ENCODE peak calls at places on chromosomes 2 and 18, in six cellular contexts. P is NCI-H2081; K is transverse colon; R is stimulated activated CD4-positive, alpha-beta T cell treated with anti-CD3 and anti-CD28 coated beads, Interleukin-4, amount 100 ng/mL, for 4 hours; U is neural progenitor cell; W is neuronal stem cell. A is an unnamed sample.

GRCh38 chr2:233917146-233917545 is at the start of gene TRPM8:
- DNase-seq in P (no peak), K (no peak), R (no peak), U (peak), W (peak), A (no peak)

GRCh38 chr2:33588246-33588645 is 10.9 kb downstream of the FAM98A start:
- DNase-seq in P (no peak), K (no peak), R (no peak), U (no peak), W (no peak), A (no peak)

GRCh38 chr2:45315881-45316280 is 295.2 kb downstream of the SRBD1 start:
- DNase-seq in P (no peak), K (no peak), R (no peak), U (no peak), W (no peak), A (no peak)

GRCh38 chr18:76476665-76477561 is 18.1 kb downstream of the ZNF516 start:
- DNase-seq in P (no peak), K (no peak), R (no peak), U (no peak), W (no peak), A (no peak)

GRCh38 chr2:98761909-98762308 is 31.0 kb upstream of the MGAT4A start:
- DNase-seq in P (no peak), K (no peak), R (no peak), U (no peak), W (no peak), A (no peak)

GRCh38 chr2:28224648-28225471 is 167.8 kb upstream of the FOSL2 start:
- DNase-seq in P (no peak), K (no peak), R (no peak), U (peak), W (no peak), A (no peak)

GRCh38 chr2:157698430-157698829 is 69.8 kb upstream of the ACVR1C start:
- DNase-seq in P (no peak), K (no peak), R (no peak), U (no peak), W (no peak), A (no peak)

GRCh38 chr18:12287684-12288405 is 20.2 kb upstream of the TUBB6 start:
- DNase-seq in P (no peak), K (peak), R (no peak), U (peak), W (no peak), A (no peak)

GRCh38 chr2:239392688-239393400 is 8.0 kb downstream of the HDAC4 start:
- DNase-seq in P (no peak), K (no peak), R (no peak), U (no peak), W (no peak), A (no peak)

GRCh38 chr2:2191110-2191707 is 139.9 kb downstream of the MYT1L start:
- DNase-seq in P (no peak), K (no peak), R (no peak), U (no peak), W (no peak), A (no peak)

GRCh38 chr18:76937597-76937996 is 115.2 kb downstream of the ZNF236 start:
- DNase-seq in P (no peak), K (no peak), R (no peak), U (no peak), W (no peak), A (no peak)

GRCh38 chr2:2775018-2775417 is 443.9 kb upstream of the MYT1L start:
- DNase-seq in P (no peak), K (no peak), R (no peak), U (no peak), W (no peak), A (no peak)

GRCh38 chr2:26982102-26982742 is 11.8 kb downstream of the MAPRE3 start:
- DNase-seq in P (peak), K (peak), R (no peak), U (peak), W (no peak), A (peak)

GRCh38 chr18:32730620-32731021 is 42.2 kb downstream of the KLHL14 start:
- DNase-seq in P (no peak), K (no peak), R (no peak), U (no peak), W (no peak), A (no peak)

GRCh38 chr2:85357736-85358135 is 3.2 kb downstream of the ELMOD3 start:
- DNase-seq in P (no peak), K (no peak), R (no peak), U (no peak), W (no peak), A (no peak)

GRCh38 chr2:137168564-137168963 is 403.2 kb downstream of the THSD7B start:
- DNase-seq in P (no peak), K (no peak), R (no peak), U (no peak), W (no peak), A (no peak)

A was measured in stimulated activated naive CD4-positive, alpha-beta T cell treated with Interleukin-2 at 50 U/mL for 16 hours.